ENCODE peak calls at places on chromosomes 13 and 19, in nine cellular contexts. One of them, this sample, is unnamed.

GRCh38 chr19:5154129-5154798 is 185.4 kb downstream of the KDM4B start:
- DNase-seq in hepatocyte: peak; percentile 58
- DNase-seq in MM.1S: peak; percentile 20
- DNase-seq in GM23248: peak; percentile 23
- DNase-seq in SK-N-SH: peak; percentile 82
- DNase-seq in GM23338: peak; percentile 81
- DNase-seq in HCT116: no peak
- DNase-seq in OCI-LY7: peak; percentile 49
- DNase-seq in PC-3: peak; percentile 39
- DNase-seq in this sample: peak; percentile 64

GRCh38 chr19:854549-854948 is 2.4 kb downstream of the ELANE start:
- DNase-seq in SK-N-SH: no peak
- DNase-seq in hepatocyte: no peak
- DNase-seq in MM.1S: no peak
- DNase-seq in HCT116: no peak
- DNase-seq in GM23248: no peak
- DNase-seq in OCI-LY7: no peak
- DNase-seq in GM23338: no peak
- DNase-seq in PC-3: no peak
- DNase-seq in this sample: no peak

GRCh38 chr19:35297922-35298321 is 6.0 kb downstream of the MAG start:
- DNase-seq in OCI-LY7: no peak
- DNase-seq in GM23338: no peak
- DNase-seq in hepatocyte: no peak
- DNase-seq in HCT116: no peak
- DNase-seq in GM23248: no peak
- DNase-seq in PC-3: no peak
- DNase-seq in MM.1S: no peak
- DNase-seq in SK-N-SH: no peak
- DNase-seq in this sample: no peak

GRCh38 chr19:44611812-44612295 is 1.5 kb upstream of the IGSF23 start:
- DNase-seq in PC-3: no peak
- DNase-seq in OCI-LY7: no peak
- DNase-seq in GM23338: no peak
- DNase-seq in SK-N-SH: no peak
- DNase-seq in HCT116: no peak
- DNase-seq in GM23248: no peak
- DNase-seq in MM.1S: no peak
- DNase-seq in hepatocyte: peak; percentile 64
- DNase-seq in this sample: no peak

GRCh38 chr13:75310005-75310580 is 171.9 kb downstream of the TBC1D4 start:
- DNase-seq in SK-N-SH: no peak
- DNase-seq in HCT116: no peak
- DNase-seq in MM.1S: no peak
- DNase-seq in PC-3: no peak
- DNase-seq in hepatocyte: no peak
- DNase-seq in GM23338: no peak
- DNase-seq in GM23248: no peak
- DNase-seq in OCI-LY7: no peak
- DNase-seq in this sample: no peak

GRCh38 chr13:46160065-46160464 is 21.9 kb downstream of the LCP1 start:
- DNase-seq in GM23338: no peak
- DNase-seq in SK-N-SH: no peak
- DNase-seq in hepatocyte: no peak
- DNase-seq in GM23248: no peak
- DNase-seq in HCT116: no peak
- DNase-seq in MM.1S: no peak
- DNase-seq in PC-3: no peak
- DNase-seq in OCI-LY7: no peak
- DNase-seq in this sample: no peak

GRCh38 chr19:570315-570714 is 2.1 kb upstream of the BSG start:
- DNase-seq in MM.1S: no peak
- DNase-seq in SK-N-SH: peak; percentile 73
- DNase-seq in OCI-LY7: no peak
- DNase-seq in GM23338: no peak
- DNase-seq in PC-3: no peak
- DNase-seq in HCT116: no peak
- DNase-seq in GM23248: no peak
- DNase-seq in hepatocyte: no peak
- DNase-seq in this sample: no peak

GRCh38 chr19:294819-295686 is 3.9 kb upstream of the PLPP2 start:
- DNase-seq in GM23338: peak; percentile 81
- DNase-seq in MM.1S: peak; percentile 29
- DNase-seq in HCT116: no peak
- DNase-seq in hepatocyte: peak; percentile 69
- DNase-seq in SK-N-SH: peak; percentile 65
- DNase-seq in OCI-LY7: peak; percentile 13
- DNase-seq in PC-3: no peak
- DNase-seq in GM23248: peak; percentile 70
- DNase-seq in this sample: peak; percentile 80

GRCh38 chr19:19410553-19411550 is 5.4 kb downstream of the GATAD2A start:
- DNase-seq in OCI-LY7: no peak
- DNase-seq in GM23338: no peak
- DNase-seq in MM.1S: no peak
- DNase-seq in SK-N-SH: no peak
- DNase-seq in GM23248: peak; percentile 67
- DNase-seq in HCT116: no peak
- DNase-seq in hepatocyte: no peak
- DNase-seq in PC-3: no peak
- DNase-seq in this sample: no peak

GRCh38 chr19:31312004-31312403 is 37.2 kb downstream of the TSHZ3 start:
- DNase-seq in SK-N-SH: no peak
- DNase-seq in GM23338: no peak
- DNase-seq in GM23248: peak; percentile 87
- DNase-seq in OCI-LY7: no peak
- DNase-seq in hepatocyte: peak; percentile 38
- DNase-seq in MM.1S: no peak
- DNase-seq in HCT116: no peak
- DNase-seq in PC-3: peak; percentile 10
- DNase-seq in this sample: no peak

DNA sequence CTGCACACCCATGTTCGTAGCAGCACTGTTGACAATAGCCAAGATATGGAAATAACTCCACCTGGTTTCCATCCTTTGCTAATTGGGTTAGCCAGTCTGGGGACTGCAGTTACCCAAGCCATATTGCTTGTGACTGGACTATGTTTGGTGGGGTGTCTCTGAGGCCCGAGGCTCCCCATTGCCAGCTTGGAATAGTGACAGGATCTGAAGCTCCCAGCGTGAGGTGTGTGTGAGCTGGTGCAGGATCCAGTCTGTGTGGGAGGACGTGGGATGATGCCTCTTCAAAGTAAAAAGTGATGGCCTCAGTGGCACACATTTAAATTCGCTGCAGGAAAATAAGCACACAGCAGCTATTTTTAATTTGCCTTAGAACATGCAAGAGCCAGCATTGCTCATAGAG is 74.9 kb downstream of the TEX26 start:
- DNase-seq in hepatocyte: no peak
- DNase-seq in GM23248: no peak
- DNase-seq in PC-3: no peak
- DNase-seq in GM23338: no peak
- DNase-seq in OCI-LY7: no peak
- DNase-seq in MM.1S: no peak
- DNase-seq in HCT116: no peak
- DNase-seq in SK-N-SH: peak; percentile 60
- DNase-seq in this sample: no peak
- TF ChIP-seq EZH2phosphoT487 in hepatocyte: no peak
- TF ChIP-seq EZH2phosphoT487 in GM23248: no peak
- TF ChIP-seq EZH2phosphoT487 in PC-3: no peak
- TF ChIP-seq EZH2phosphoT487 in GM23338: no peak
- TF ChIP-seq EZH2phosphoT487 in OCI-LY7: no peak
- TF ChIP-seq EZH2phosphoT487 in MM.1S: no peak
- TF ChIP-seq EZH2phosphoT487 in HCT116: no peak
- TF ChIP-seq EZH2phosphoT487 in SK-N-SH: no peak
- TF ChIP-seq EZH2phosphoT487 in this sample: no peak

GRCh38 chr19:8135946-8136618 is 13.3 kb downstream of the FBN3 start:
- DNase-seq in SK-N-SH: no peak
- DNase-seq in GM23338: no peak
- DNase-seq in GM23248: no peak
- DNase-seq in MM.1S: no peak
- DNase-seq in HCT116: no peak
- DNase-seq in PC-3: no peak
- DNase-seq in OCI-LY7: no peak
- DNase-seq in hepatocyte: no peak
- DNase-seq in this sample: no peak

GRCh38 chr19:8138201-8138600 is 11.2 kb downstream of the FBN3 start:
- DNase-seq in HCT116: no peak
- DNase-seq in OCI-LY7: no peak
- DNase-seq in PC-3: no peak
- DNase-seq in GM23248: no peak
- DNase-seq in GM23338: no peak
- DNase-seq in MM.1S: no peak
- DNase-seq in hepatocyte: no peak
- DNase-seq in SK-N-SH: peak; percentile 29
- DNase-seq in this sample: no peak

GRCh38 chr19:8141726-8142524 is 7.5 kb downstream of the FBN3 start:
- DNase-seq in HCT116: no peak
- DNase-seq in GM23248: no peak
- DNase-seq in SK-N-SH: peak; percentile 28
- DNase-seq in hepatocyte: no peak
- DNase-seq in PC-3: no peak
- DNase-seq in OCI-LY7: no peak
- DNase-seq in GM23338: no peak
- DNase-seq in MM.1S: no peak
- DNase-seq in this sample: no peak

GRCh38 chr19:8132858-8133458 is 16.4 kb downstream of the FBN3 start:
- DNase-seq in hepatocyte: no peak
- DNase-seq in GM23338: no peak
- DNase-seq in HCT116: no peak
- DNase-seq in OCI-LY7: no peak
- DNase-seq in PC-3: peak; percentile 30
- DNase-seq in MM.1S: no peak
- DNase-seq in SK-N-SH: no peak
- DNase-seq in GM23248: no peak
- DNase-seq in this sample: no peak

GRCh38 chr19:8137425-8137824 is 12.0 kb downstream of the FBN3 start:
- DNase-seq in GM23338: no peak
- DNase-seq in HCT116: no peak
- DNase-seq in PC-3: no peak
- DNase-seq in OCI-LY7: no peak
- DNase-seq in SK-N-SH: no peak
- DNase-seq in GM23248: no peak
- DNase-seq in MM.1S: no peak
- DNase-seq in hepatocyte: no peak
- DNase-seq in this sample: no peak
- H2AFZ ChIP-seq in GM23338: no peak overlapping the region
- H2AFZ ChIP-seq in HCT116: no peak overlapping the region
- H2AFZ ChIP-seq in PC-3: no peak overlapping the region
- H2AFZ ChIP-seq in OCI-LY7: no peak overlapping the region
- H2AFZ ChIP-seq in SK-N-SH: no peak overlapping the region
- H2AFZ ChIP-seq in GM23248: no peak overlapping the region
- H2AFZ ChIP-seq in MM.1S: no peak overlapping the region
- H2AFZ ChIP-seq in hepatocyte: no peak overlapping the region
- H2AFZ ChIP-seq in this sample: no peak overlapping the region

DNA sequence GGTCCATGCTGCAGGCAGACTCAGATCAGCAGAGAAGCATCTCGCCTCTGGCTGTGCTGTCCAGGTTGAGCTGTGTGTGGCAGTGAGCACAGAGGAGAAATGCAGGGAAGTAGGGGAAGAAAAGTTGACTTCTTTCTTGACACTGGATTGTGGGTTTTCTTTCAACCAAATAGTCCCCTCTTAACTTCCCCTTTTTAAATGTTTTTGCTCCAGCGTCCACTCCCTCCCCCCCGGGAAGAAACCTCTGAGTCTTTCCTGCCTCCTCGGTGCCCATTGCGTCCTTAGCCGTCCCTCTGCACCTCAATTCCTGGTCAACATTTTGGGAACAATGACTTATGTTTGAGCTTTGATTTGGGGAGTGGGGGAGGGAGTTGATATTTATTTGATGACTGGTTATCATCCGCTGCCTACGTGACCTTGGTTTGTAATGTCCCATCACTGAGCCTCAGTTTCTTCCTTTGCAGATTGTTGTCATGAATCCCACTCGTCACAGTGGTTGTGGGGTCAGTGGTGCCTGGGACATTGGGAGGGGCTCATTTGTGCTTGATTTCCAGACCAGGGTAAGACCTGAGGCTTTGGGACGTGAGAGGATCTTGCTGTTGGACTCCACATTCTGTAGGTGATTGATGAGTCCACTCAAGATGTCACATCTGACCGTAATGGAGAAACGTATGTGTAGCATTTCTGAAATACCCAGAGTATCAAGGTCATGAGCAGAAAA is at the start of gene LILRB2:
- DNase-seq in MM.1S: no peak
- DNase-seq in hepatocyte: no peak
- DNase-seq in PC-3: no peak
- DNase-seq in SK-N-SH: no peak
- DNase-seq in GM23248: no peak
- DNase-seq in HCT116: no peak
- DNase-seq in GM23338: no peak
- DNase-seq in OCI-LY7: no peak
- DNase-seq in this sample: no peak
- TF ChIP-seq EZH2phosphoT487 in MM.1S: no peak
- TF ChIP-seq EZH2phosphoT487 in hepatocyte: no peak
- TF ChIP-seq EZH2phosphoT487 in PC-3: no peak
- TF ChIP-seq EZH2phosphoT487 in SK-N-SH: no peak
- TF ChIP-seq EZH2phosphoT487 in GM23248: no peak
- TF ChIP-seq EZH2phosphoT487 in HCT116: no peak
- TF ChIP-seq EZH2phosphoT487 in GM23338: no peak
- TF ChIP-seq EZH2phosphoT487 in OCI-LY7: no peak
- TF ChIP-seq EZH2phosphoT487 in this sample: no peak

DNA sequence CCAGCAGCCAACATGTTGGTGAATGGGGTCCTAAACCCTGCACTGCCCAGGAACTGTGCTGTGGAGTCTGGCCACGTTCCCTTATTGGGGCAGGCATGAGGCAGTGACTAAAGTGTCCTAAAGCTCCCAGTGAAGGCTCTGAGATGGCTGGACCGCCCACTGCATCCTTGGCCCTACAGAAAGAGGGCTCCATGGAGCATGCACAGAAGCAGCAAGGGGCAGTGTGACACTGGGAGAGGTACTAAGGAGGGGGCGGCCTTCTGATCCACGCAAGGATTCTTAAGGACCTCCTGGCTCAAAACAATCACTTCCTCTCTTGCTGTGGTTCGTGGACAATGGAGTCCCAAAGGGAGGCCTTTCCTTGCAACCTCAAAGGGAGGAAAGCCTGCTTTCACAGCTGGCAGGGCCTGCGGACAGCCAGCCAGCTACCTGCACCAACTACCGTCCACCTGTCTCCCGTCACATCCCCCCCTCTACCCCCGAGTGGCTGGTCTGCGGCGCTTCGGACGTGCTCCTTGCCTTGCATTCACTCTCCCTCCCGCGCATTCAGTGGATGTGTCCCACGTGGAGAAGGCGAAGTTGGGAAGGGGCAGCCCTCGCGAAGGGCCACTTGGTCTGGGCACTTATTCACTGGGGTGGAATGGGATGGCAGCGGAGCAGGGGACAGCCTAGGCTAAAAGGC is 63.9 kb upstream of the STARD13 start:
- DNase-seq in OCI-LY7: no peak
- DNase-seq in PC-3: peak; percentile 43
- DNase-seq in GM23248: peak; percentile 25
- DNase-seq in GM23338: peak; percentile 36
- DNase-seq in SK-N-SH: no peak
- DNase-seq in MM.1S: no peak
- DNase-seq in hepatocyte: no peak
- DNase-seq in HCT116: no peak
- DNase-seq in this sample: peak; percentile 14
- H2AFZ ChIP-seq in OCI-LY7: no peak overlapping the region
- H2AFZ ChIP-seq in PC-3: peak overlapping the region; percentile 93
- H2AFZ ChIP-seq in GM23248: peak overlapping the region; percentile 88
- H2AFZ ChIP-seq in GM23338: peak overlapping the region; percentile 98
- H2AFZ ChIP-seq in SK-N-SH: peak overlapping the region; percentile 94
- H2AFZ ChIP-seq in MM.1S: no peak overlapping the region
- H2AFZ ChIP-seq in hepatocyte: peak overlapping the region; percentile 77
- H2AFZ ChIP-seq in HCT116: peak overlapping the region; percentile 39
- H2AFZ ChIP-seq in this sample: peak overlapping the region; percentile 94